ENCODE peak calls at places on chromosomes 6 and 20, in seven cellular contexts. Y is fibroblast of villous mesenchyme; E is keratinocyte; V is HepG2; S is aorta; H is CD8-positive, alpha-beta T cell; J is CD8-positive, alpha-beta memory T cell. R is an unnamed sample.

GRCh38 chr20:38623061-38623460 is 21.5 kb downstream of the ARHGAP40 start:
- DNase-seq in J (no peak), V (no peak), E (no peak), H (no peak), Y (no peak), S (no peak), R (no peak)

GRCh38 chr20:63050406-63050805 is 43.6 kb upstream of the BHLHE23 start:
- DNase-seq in Y (no peak), E (no peak), S (peak; percentile 10), H (no peak), J (no peak), V (no peak), R (no peak)

GRCh38 chr6:1136415-1136774 is 175.5 kb upstream of the FOXQ1 start:
- DNase-seq in E (peak; percentile 67), V (no peak), J (no peak), H (no peak), Y (no peak), S (no peak), R (peak; percentile 99)

GRCh38 chr6:116497089-116497676 is 14.3 kb upstream of the CALHM5 start:
- DNase-seq in S (no peak), Y (no peak), E (no peak), H (no peak), J (no peak), V (no peak), R (no peak)

GRCh38 chr20:48411265-48411664 is 416.5 kb downstream of the PREX1 start:
- DNase-seq in S (no peak), V (no peak), J (no peak), E (no peak), Y (no peak), H (no peak), R (no peak)

GRCh38 chr6:14055541-14055940 is 62.0 kb upstream of the CD83 start:
- DNase-seq in J (no peak), V (no peak), E (no peak), Y (no peak), S (no peak), H (no peak), R (no peak)

GRCh38 chr20:45036044-45036755 is 64.7 kb downstream of the KCNS1 start:
- DNase-seq in H (peak; percentile 25), S (no peak), J (no peak), V (peak; percentile 23), Y (peak; percentile 82), E (peak; percentile 45), R (no peak)

GRCh38 chr6:97850458-97851218 is 567.6 kb upstream of the MMS22L start:
- DNase-seq in V (no peak), S (no peak), H (no peak), Y (peak; percentile 0), E (no peak), J (no peak), R (peak; percentile 8)

GRCh38 chr20:62437985-62438384 is 10.6 kb upstream of the RBBP8NL start:
- DNase-seq in Y (peak; percentile 2), S (no peak), E (no peak), J (no peak), H (no peak), V (no peak), R (no peak)

GRCh38 chr6:138972226-138972665 is 15.8 kb downstream of the REPS1 start:
- DNase-seq in S (no peak), E (no peak), H (no peak), Y (peak; percentile 59), J (no peak), V (no peak), R (no peak)

GRCh38 chr6:138970159-138970558 is 17.9 kb downstream of the REPS1 start:
- DNase-seq in H (no peak), J (no peak), E (no peak), Y (no peak), V (no peak), S (no peak), R (no peak)

GRCh38 chr6:138970856-138971425 is 17.1 kb downstream of the REPS1 start:
- DNase-seq in V (no peak), H (no peak), Y (peak; percentile 87), J (no peak), E (peak; percentile 67), S (no peak), R (peak; percentile 76)

GRCh38 chr6:138973481-138974140 is 14.4 kb downstream of the REPS1 start:
- DNase-seq in E (no peak), S (no peak), J (no peak), H (no peak), Y (peak; percentile 30), V (no peak), R (no peak)

DNA sequence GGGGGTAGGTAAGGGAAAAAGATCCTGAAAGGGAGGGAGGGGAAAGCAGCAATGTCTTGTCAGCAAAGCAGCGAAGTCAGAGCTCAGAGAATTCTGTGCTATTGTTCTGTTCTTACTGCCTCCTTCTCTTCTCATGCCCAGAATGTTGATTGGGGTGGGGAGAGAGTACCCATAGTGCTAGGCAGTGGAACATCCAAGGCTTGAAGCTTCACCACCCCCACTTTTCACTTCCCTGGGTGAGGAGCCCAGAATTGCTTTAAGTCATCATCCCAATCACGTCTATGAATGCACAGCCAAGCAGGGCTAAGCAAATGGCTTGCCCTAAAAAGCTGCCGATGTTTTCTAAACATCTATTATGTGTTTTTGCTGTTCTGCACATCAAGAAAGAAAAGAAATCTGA is 16.5 kb downstream of the REPS1 start:
- DNase-seq in E (no peak), Y (no peak), V (no peak), S (no peak), H (no peak), J (no peak), R (no peak)
- H3K4me3 ChIP-seq in E (peak overlapping the region; percentile 25), Y (no peak overlapping the region), V (no peak overlapping the region), S (no peak overlapping the region), H (no peak overlapping the region), J (no peak overlapping the region), R (no peak overlapping the region)

GRCh38 chr20:33672426-33673114 is 1.7 kb downstream of the NECAB3 start:
- DNase-seq in Y (no peak), E (no peak), S (no peak), J (no peak), V (no peak), H (no peak), R (no peak)
- H3K4me3 ChIP-seq in Y (peak overlapping the region; percentile 81), E (no peak overlapping the region), S (no peak overlapping the region), J (no peak overlapping the region), V (peak overlapping the region; percentile 96), H (no peak overlapping the region), R (peak overlapping the region; percentile 80)

GRCh38 chr6:36116943-36117342 is 13.4 kb upstream of the MAPK13 start:
- DNase-seq in Y (no peak), E (no peak), S (no peak), V (no peak), H (no peak), J (no peak), R (no peak)
- H3K4me3 ChIP-seq in Y (no peak overlapping the region), E (no peak overlapping the region), S (no peak overlapping the region), V (no peak overlapping the region), H (no peak overlapping the region), J (no peak overlapping the region), R (no peak overlapping the region)

GRCh38 chr6:107491791-107492674 is 2.1 kb downstream of the SOBP start:
- DNase-seq in H (no peak), E (no peak), J (no peak), S (peak; percentile 48), V (peak; percentile 24), Y (peak; percentile 69), R (no peak)
- H3K4me3 ChIP-seq in H (no peak overlapping the region), E (no peak overlapping the region), J (no peak overlapping the region), S (peak overlapping the region; percentile 58), V (peak overlapping the region; percentile 94), Y (peak overlapping the region; percentile 68), R (no peak overlapping the region)

GRCh38 chr6:56087421-56087820 is 160.0 kb downstream of the COL21A1 start:
- DNase-seq in H (no peak), S (no peak), J (no peak), E (no peak), V (no peak), Y (peak; percentile 83), R (no peak)

GRCh38 chr6:56088641-56089040 is 158.7 kb downstream of the COL21A1 start:
- DNase-seq in J (no peak), E (no peak), S (no peak), V (no peak), H (no peak), Y (no peak), R (no peak)

GRCh38 chr6:56096454-56096853 is 150.9 kb downstream of the COL21A1 start:
- DNase-seq in J (no peak), E (no peak), H (no peak), S (no peak), Y (no peak), V (no peak), R (peak; percentile 40)

GRCh38 chr6:56093776-56094175 is 153.6 kb downstream of the COL21A1 start:
- DNase-seq in Y (peak; percentile 66), V (no peak), E (no peak), J (no peak), S (no peak), H (no peak), R (no peak)

GRCh38 chr6:56091159-56091869 is 156.1 kb downstream of the COL21A1 start:
- DNase-seq in E (peak; percentile 15), S (no peak), J (no peak), Y (peak; percentile 92), V (peak; percentile 91), H (no peak), R (peak; percentile 86)
- H3K4me3 ChIP-seq in E (no peak overlapping the region), S (no peak overlapping the region), J (no peak overlapping the region), Y (no peak overlapping the region), V (no peak overlapping the region), H (no peak overlapping the region), R (no peak overlapping the region)

GRCh38 chr20:57322476-57322875 is 7.1 kb upstream of the SPO11 start:
- DNase-seq in Y (no peak), J (no peak), V (no peak), H (no peak), S (no peak), E (no peak), R (no peak)

GRCh38 chr20:57325632-57326356 is 3.8 kb upstream of the SPO11 start:
- DNase-seq in Y (no peak), V (no peak), S (no peak), H (no peak), J (no peak), E (no peak), R (no peak)

GRCh38 chr20:57321142-57321541 is 8.5 kb upstream of the SPO11 start:
- DNase-seq in H (no peak), J (no peak), E (no peak), S (no peak), V (no peak), Y (no peak), R (no peak)

GRCh38 chr20:57320358-57320757 is 9.2 kb upstream of the SPO11 start:
- DNase-seq in E (no peak), H (no peak), Y (no peak), S (no peak), V (no peak), J (no peak), R (no peak)

GRCh38 chr20:57323034-57323433 is 6.6 kb upstream of the SPO11 start:
- DNase-seq in J (no peak), H (no peak), S (no peak), Y (peak; percentile 13), V (no peak), E (peak; percentile 11), R (peak; percentile 44)
- H3K4me3 ChIP-seq in J (no peak overlapping the region), H (no peak overlapping the region), S (no peak overlapping the region), Y (no peak overlapping the region), V (no peak overlapping the region), E (peak overlapping the region; percentile 25), R (no peak overlapping the region)